ENCODE peak calls at places on chromosomes 16 and 17, in nine cellular contexts. F, G, C, T, V, X, H, A and U are unnamed samples.

GRCh38 chr16:89670496-89671431 is 13.1 kb downstream of the SPATA33 start:
- DNase-seq in F (no peak), G (no peak), C (no peak), T (no peak), V (no peak), X (no peak), H (no peak), A (no peak), U (no peak)

GRCh38 chr17:81403040-81403467 is 7.8 kb downstream of the BAHCC1 start:
- DNase-seq in F (no peak), G (no peak), C (no peak), T (peak), V (peak), X (no peak), H (no peak), A (no peak), U (no peak)

GRCh38 chr16:56197227-56197992 is 6.1 kb downstream of the GNAO1 start:
- DNase-seq in F (no peak), G (no peak), C (no peak), T (no peak), V (peak), X (no peak), H (no peak), A (no peak), U (no peak)

GRCh38 chr17:59383893-59384292 is 52.4 kb downstream of the YPEL2 start:
- DNase-seq in F (no peak), G (no peak), C (no peak), T (no peak), V (no peak), X (no peak), H (no peak), A (no peak), U (no peak)

GRCh38 chr17:7294614-7295153 is at the start of gene YBX2:
- DNase-seq in F (peak), G (no peak), C (peak), T (no peak), V (peak), X (no peak), H (peak), A (peak), U (peak)

GRCh38 chr16:13957197-13958078 is 37.5 kb downstream of the ERCC4 start:
- DNase-seq in F (peak), G (peak), C (peak), T (peak), V (peak), X (peak), H (peak), A (peak), U (peak)

GRCh38 chr17:35889818-35890773 is 9.9 kb upstream of the CCL5 start:
- DNase-seq in F (no peak), G (peak), C (no peak), T (peak), V (no peak), X (no peak), H (no peak), A (no peak), U (no peak)

GRCh38 chr16:67150833-67151396 is at the start of gene B3GNT9:
- DNase-seq in F (peak), G (peak), C (peak), T (peak), V (peak), X (no peak), H (peak), A (peak), U (peak)

GRCh38 chr16:88365244-88365865 is 17.4 kb upstream of the ZNF469 start:
- DNase-seq in F (no peak), G (no peak), C (peak), T (no peak), V (peak), X (no peak), H (no peak), A (no peak), U (no peak)

GRCh38 chr16:88367560-88367959 is 15.2 kb upstream of the ZNF469 start:
- DNase-seq in F (no peak), G (no peak), C (no peak), T (no peak), V (no peak), X (no peak), H (no peak), A (no peak), U (no peak)

GRCh38 chr16:88366032-88366703 is 16.6 kb upstream of the ZNF469 start:
- DNase-seq in F (no peak), G (no peak), C (no peak), T (no peak), V (no peak), X (no peak), H (no peak), A (no peak), U (no peak)

GRCh38 chr16:88368036-88368435 is 14.7 kb upstream of the ZNF469 start:
- DNase-seq in F (no peak), G (no peak), C (peak), T (no peak), V (no peak), X (no peak), H (no peak), A (no peak), U (no peak)

GRCh38 chr16:88366704-88367047 is 16.1 kb upstream of the ZNF469 start:
- DNase-seq in F (no peak), G (no peak), C (no peak), T (no peak), V (no peak), X (no peak), H (no peak), A (no peak), U (no peak)
- H3K4me3 ChIP-seq in F (no peak), G (no peak), C (no peak), T (no peak), V (no peak), X (no peak), H (no peak), A (no peak), U (no peak)

GRCh38 chr17:51121620-51122472 is 1.2 kb upstream of the SPAG9 start:
- DNase-seq in F (peak), G (peak), C (peak), T (peak), V (peak), X (peak), H (peak), A (peak), U (peak)

GRCh38 chr17:51119415-51120356 is 982 bp downstream of the SPAG9 start:
- DNase-seq in F (peak), G (peak), C (peak), T (peak), V (peak), X (peak), H (peak), A (peak), U (peak)

GRCh38 chr17:51120357-51120738 is 320 bp downstream of the SPAG9 start:
- DNase-seq in F (no peak), G (peak), C (no peak), T (peak), V (no peak), X (no peak), H (peak), A (no peak), U (no peak)

GRCh38 chr17:51120739-51121619 is at the start of gene SPAG9:
- DNase-seq in F (peak), G (peak), C (peak), T (peak), V (peak), X (peak), H (peak), A (peak), U (peak)

DNA sequence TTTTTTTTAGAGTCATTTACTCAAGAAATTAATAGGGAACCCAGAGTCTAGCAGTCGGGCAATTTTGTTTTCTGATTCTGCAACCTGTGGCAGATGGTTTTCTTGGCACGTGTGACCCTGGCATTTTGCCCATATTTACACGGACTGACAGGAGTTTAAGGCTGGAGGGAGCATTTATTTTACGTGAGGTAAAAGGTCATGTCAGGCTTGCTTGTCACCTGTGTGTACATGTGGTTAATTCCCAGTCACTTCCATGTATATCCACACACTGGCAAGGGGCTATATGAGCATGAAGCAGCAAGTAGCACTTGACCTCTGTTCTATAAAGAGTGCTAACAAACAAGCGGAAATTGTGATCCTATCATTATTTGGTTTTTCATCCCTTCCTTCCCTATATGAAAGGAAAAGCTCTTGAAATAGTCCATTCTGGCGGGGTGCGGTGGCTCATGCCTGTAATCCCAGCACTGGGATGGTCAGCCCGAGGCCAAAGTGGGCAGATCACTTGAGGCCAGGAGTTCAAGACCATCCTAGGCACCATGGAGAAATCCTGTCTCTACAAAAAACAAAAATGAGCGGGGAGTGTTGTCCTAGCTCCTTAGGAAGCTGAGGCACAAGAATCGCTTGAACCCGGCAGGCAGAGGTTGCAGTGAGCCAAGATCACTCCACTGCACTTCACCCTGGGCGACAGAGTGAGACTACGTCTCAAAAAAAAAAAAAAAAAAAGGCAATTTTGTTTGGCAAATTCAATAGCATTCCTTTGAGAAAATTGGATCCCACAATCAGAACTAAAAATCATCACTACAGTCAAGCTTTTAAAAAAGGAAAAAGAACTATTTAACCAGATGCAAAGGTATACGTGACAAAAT is 2.1 kb downstream of the SPAG9 start:
- DNase-seq in F (no peak), G (no peak), C (peak), T (no peak), V (no peak), X (no peak), H (peak), A (peak), U (peak)
- H3K27ac ChIP-seq in F (no peak), G (no peak), C (peak), T (no peak), V (no peak), X (no peak), H (peak), A (no peak), U (peak)

GRCh38 chr17:41657164-41657754 is 31.4 kb upstream of the EIF1 start:
- DNase-seq in F (no peak), G (no peak), C (peak), T (no peak), V (peak), X (no peak), H (no peak), A (no peak), U (no peak)
- H3K4me3 ChIP-seq in F (no peak), G (no peak), C (no peak), T (no peak), V (no peak), X (no peak), H (no peak), A (no peak), U (no peak)

GRCh38 chr16:48124266-48124665 is 31.5 kb downstream of the ABCC12 start:
- DNase-seq in F (no peak), G (no peak), C (no peak), T (peak), V (no peak), X (no peak), H (no peak), A (no peak), U (no peak)

GRCh38 chr16:48123104-48123788 is 32.5 kb downstream of the ABCC12 start:
- DNase-seq in F (peak), G (peak), C (no peak), T (peak), V (no peak), X (no peak), H (no peak), A (no peak), U (no peak)

GRCh38 chr16:48128769-48129168 is 27.0 kb downstream of the ABCC12 start:
- DNase-seq in F (no peak), G (no peak), C (no peak), T (no peak), V (no peak), X (no peak), H (no peak), A (no peak), U (no peak)

GRCh38 chr16:48126801-48127644 is 28.8 kb downstream of the ABCC12 start:
- DNase-seq in F (no peak), G (peak), C (no peak), T (peak), V (peak), X (no peak), H (no peak), A (no peak), U (no peak)

GRCh38 chr16:48125888-48126287 is 29.9 kb downstream of the ABCC12 start:
- DNase-seq in F (no peak), G (no peak), C (no peak), T (peak), V (no peak), X (no peak), H (no peak), A (no peak), U (no peak)
- H3K27ac ChIP-seq in F (no peak), G (no peak), C (peak), T (peak), V (no peak), X (no peak), H (no peak), A (no peak), U (peak)

DNA sequence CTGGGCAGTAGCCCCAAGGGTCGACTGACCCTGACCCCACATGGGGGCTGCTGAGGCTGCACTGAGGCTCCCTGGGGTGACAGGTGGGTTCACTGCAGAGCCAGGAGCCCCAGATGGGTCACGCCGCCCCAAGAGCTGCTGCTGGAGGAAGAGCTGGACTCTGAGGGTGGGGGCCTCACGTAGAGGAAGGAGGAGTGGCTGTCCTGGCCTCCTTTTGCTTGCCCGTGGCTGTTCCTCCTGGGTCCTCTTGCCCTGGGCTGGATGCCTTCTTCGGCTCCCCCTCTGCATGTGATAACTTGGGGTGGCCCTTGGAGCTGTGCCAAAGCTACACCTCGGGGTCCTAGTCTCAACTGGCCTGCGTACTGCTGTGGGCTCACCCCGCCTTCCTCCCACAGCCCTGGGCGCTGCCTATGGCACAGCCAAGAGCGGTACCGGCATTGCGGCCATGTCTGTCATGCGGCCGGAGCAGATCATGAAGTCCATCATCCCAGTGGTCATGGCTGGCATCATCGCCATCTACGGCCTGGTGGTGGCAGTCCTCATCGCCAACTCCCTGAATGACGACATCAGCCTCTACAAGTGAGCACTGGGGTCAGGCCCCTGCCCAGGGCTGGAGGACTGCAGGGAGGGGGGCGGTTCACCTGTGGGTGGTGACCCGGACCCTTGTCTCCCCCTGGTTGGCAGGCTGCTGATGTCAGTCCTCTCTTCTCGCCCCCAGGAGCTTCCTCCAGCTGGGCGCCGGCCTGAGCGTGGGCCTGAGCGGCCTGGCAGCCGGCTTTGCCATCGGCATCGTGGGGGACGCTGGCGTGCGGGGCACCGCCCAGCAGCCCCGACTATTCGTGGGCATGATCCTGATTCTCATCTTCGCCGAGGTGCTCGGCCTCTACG is 1.1 kb upstream of the AMDHD2 start:
- DNase-seq in F (no peak), G (no peak), C (peak), T (no peak), V (no peak), X (no peak), H (no peak), A (peak), U (no peak)
- H3K4me3 ChIP-seq in F (peak), G (no peak), C (peak), T (no peak), V (no peak), X (peak), H (peak), A (peak), U (peak)

DNA sequence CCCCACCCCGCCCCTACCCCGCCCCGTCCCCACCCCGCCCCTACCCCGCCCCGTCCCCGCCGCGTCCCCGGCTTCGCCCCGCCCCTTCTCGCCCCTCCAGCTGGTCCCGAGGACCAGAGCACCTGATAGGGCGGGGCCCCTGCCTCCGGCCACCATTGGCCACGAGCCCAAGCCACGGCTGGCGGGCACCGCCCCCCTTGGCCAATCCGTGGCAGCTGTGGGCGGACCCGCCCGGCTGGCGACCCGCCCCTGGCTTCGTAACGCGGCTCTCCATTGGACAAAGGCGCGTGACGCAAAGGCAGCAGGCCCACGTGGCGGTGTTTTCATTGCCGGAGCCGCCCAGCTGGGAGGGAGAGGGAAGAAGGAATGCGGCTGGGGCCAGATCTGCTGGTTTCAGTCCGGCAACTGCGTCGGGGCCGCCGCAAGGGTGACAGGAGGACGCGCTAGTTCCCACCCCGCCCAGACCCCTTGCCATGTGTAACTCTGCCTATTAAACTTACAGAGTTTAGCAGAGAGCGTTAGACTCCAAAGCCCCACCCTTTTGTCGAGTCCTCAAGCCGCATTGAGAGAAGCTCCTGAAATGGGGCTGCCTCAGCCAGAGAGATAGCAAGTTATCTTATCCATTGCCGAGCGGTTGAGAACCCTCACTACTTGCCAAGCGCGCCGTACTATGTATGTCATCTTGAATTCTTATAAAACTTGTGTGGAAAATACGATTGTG is 403 bp upstream of the WIPI1 start:
- DNase-seq in F (peak), G (peak), C (peak), T (peak), V (peak), X (peak), H (peak), A (peak), U (peak)
- H3K27ac ChIP-seq in F (no peak), G (peak), C (peak), T (no peak), V (no peak), X (no peak), H (peak), A (no peak), U (peak)

GRCh38 chr17:43757171-43757660 is 1.4 kb downstream of the SOST start:
- DNase-seq in F (no peak), G (no peak), C (no peak), T (no peak), V (no peak), X (no peak), H (no peak), A (no peak), U (no peak)

GRCh38 chr17:43753488-43754129 is 5.0 kb downstream of the SOST start:
- DNase-seq in F (peak), G (no peak), C (no peak), T (peak), V (no peak), X (no peak), H (no peak), A (no peak), U (no peak)

GRCh38 chr17:43755389-43755875 is 3.2 kb downstream of the SOST start:
- DNase-seq in F (no peak), G (no peak), C (no peak), T (no peak), V (peak), X (peak), H (no peak), A (no peak), U (no peak)

GRCh38 chr17:43756176-43756575 is 2.4 kb downstream of the SOST start:
- DNase-seq in F (no peak), G (no peak), C (no peak), T (no peak), V (no peak), X (no peak), H (no peak), A (no peak), U (no peak)

GRCh38 chr17:43754947-43755346 is 3.6 kb downstream of the SOST start:
- DNase-seq in F (no peak), G (no peak), C (no peak), T (no peak), V (no peak), X (no peak), H (no peak), A (no peak), U (no peak)
- H3K4me3 ChIP-seq in F (no peak), G (no peak), C (peak), T (no peak), V (no peak), X (no peak), H (no peak), A (no peak), U (peak)